ENCODE peak calls at places on chromosomes 3 and 15, in five cellular contexts. One of them, this sample, is unnamed.

GRCh38 chr3:54932606-54933005 is 4.7 kb upstream of the LRTM1 start:
- DNase-seq in tibial artery: no peak
- DNase-seq in endodermal cell: no peak
- DNase-seq in stomach: no peak
- DNase-seq in prostate gland: no peak
- DNase-seq in this sample: no peak

GRCh38 chr15:58467121-58467721 is 35.4 kb downstream of the LIPC start:
- DNase-seq in prostate gland: no peak
- DNase-seq in stomach: no peak
- DNase-seq in tibial artery: no peak
- DNase-seq in endodermal cell: no peak
- DNase-seq in this sample: no peak

GRCh38 chr15:66981746-66982145 is 83.7 kb upstream of the SMAD3 start:
- DNase-seq in tibial artery: no peak
- DNase-seq in prostate gland: no peak
- DNase-seq in endodermal cell: peak; percentile 55
- DNase-seq in stomach: no peak
- DNase-seq in this sample: no peak

GRCh38 chr3:154122096-154122911 is 1.1 kb downstream of the ARHGEF26 start:
- DNase-seq in prostate gland: peak; percentile 4
- DNase-seq in stomach: no peak
- DNase-seq in endodermal cell: peak; percentile 83
- DNase-seq in tibial artery: no peak
- DNase-seq in this sample: peak; percentile 18

GRCh38 chr3:72722930-72723726 is 125.1 kb downstream of the SHQ1 start:
- DNase-seq in prostate gland: peak; percentile 96
- DNase-seq in tibial artery: no peak
- DNase-seq in stomach: peak; percentile 38
- DNase-seq in endodermal cell: no peak
- DNase-seq in this sample: no peak

GRCh38 chr3:65052101-65052500 is 364.3 kb upstream of the ADAMTS9 start:
- DNase-seq in endodermal cell: no peak
- DNase-seq in stomach: no peak
- DNase-seq in tibial artery: no peak
- DNase-seq in prostate gland: no peak
- DNase-seq in this sample: no peak

GRCh38 chr15:72131922-72132321 is 13.7 kb downstream of the SENP8 start:
- DNase-seq in prostate gland: no peak
- DNase-seq in endodermal cell: no peak
- DNase-seq in stomach: no peak
- DNase-seq in tibial artery: no peak
- DNase-seq in this sample: no peak

GRCh38 chr15:40941078-40941527 is 12.0 kb downstream of the DLL4 start:
- DNase-seq in tibial artery: no peak
- DNase-seq in stomach: no peak
- DNase-seq in prostate gland: no peak
- DNase-seq in endodermal cell: no peak
- DNase-seq in this sample: no peak

GRCh38 chr3:136671921-136672320 is 80.3 kb downstream of the STAG1 start:
- DNase-seq in stomach: no peak
- DNase-seq in prostate gland: no peak
- DNase-seq in tibial artery: no peak
- DNase-seq in endodermal cell: no peak
- DNase-seq in this sample: no peak

GRCh38 chr3:136676009-136676408 is 76.2 kb downstream of the STAG1 start:
- DNase-seq in endodermal cell: no peak
- DNase-seq in stomach: no peak
- DNase-seq in tibial artery: no peak
- DNase-seq in prostate gland: no peak
- DNase-seq in this sample: no peak

GRCh38 chr3:136675150-136675858 is 76.9 kb downstream of the STAG1 start:
- DNase-seq in prostate gland: no peak
- DNase-seq in tibial artery: no peak
- DNase-seq in stomach: no peak
- DNase-seq in endodermal cell: no peak
- DNase-seq in this sample: no peak

GRCh38 chr3:136670166-136670565 is 82.0 kb downstream of the STAG1 start:
- DNase-seq in stomach: no peak
- DNase-seq in endodermal cell: no peak
- DNase-seq in tibial artery: no peak
- DNase-seq in prostate gland: no peak
- DNase-seq in this sample: no peak

DNA sequence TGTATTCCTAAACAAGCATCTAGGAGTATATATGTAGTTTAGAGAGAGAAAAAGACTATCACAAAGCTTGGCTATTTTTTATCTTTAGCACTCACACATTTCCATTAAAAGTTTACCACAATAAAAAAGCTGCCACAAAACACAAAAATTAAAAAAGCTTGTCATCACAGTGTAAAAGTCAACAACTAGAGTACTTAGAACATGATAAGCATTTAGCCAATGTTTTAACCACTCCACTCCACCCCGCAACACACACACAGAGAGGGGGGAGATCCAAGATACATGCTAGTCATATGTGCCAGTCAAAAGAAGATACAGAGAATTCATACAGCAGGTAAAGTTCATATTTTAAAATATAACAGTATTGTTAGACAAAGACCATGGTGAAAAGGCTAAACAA is 79.7 kb downstream of the STAG1 start:
- DNase-seq in tibial artery: no peak
- DNase-seq in stomach: no peak
- DNase-seq in endodermal cell: no peak
- DNase-seq in prostate gland: no peak
- DNase-seq in this sample: no peak
- H3K36me3 ChIP-seq in tibial artery: no peaks in the 10 kb centered on the region
- H3K36me3 ChIP-seq in stomach: no peaks in the 10 kb centered on the region
- H3K36me3 ChIP-seq in endodermal cell: no peaks in the 10 kb centered on the region
- H3K36me3 ChIP-seq in prostate gland: no peaks in the 10 kb centered on the region
- H3K36me3 ChIP-seq in this sample: no peaks in the 10 kb centered on the region

DNA sequence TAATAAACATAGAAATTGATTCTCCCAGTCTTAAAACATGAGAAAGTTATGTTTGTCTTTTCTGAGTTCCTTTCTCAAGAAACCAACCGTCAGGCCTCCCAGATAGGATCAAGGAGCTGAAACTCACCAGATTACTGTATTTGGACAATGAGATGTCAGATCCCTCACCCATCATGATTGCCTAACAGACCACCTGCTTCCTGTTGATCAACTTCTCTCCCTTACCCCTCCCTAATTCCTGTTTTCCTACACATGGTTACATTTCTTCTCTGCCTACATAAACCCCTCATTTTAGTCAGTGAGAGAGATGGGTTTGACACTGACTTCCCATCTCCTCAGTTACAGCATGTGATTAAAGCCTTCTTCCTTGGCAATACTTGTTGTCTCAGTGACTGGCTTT is 917.5 kb downstream of the FHIT start:
- DNase-seq in prostate gland: no peak
- DNase-seq in tibial artery: no peak
- DNase-seq in stomach: no peak
- DNase-seq in endodermal cell: no peak
- DNase-seq in this sample: no peak
- H3K36me3 ChIP-seq in prostate gland: no peaks in the 10 kb centered on the region
- H3K36me3 ChIP-seq in tibial artery: no peaks in the 10 kb centered on the region
- H3K36me3 ChIP-seq in stomach: no peaks in the 10 kb centered on the region
- H3K36me3 ChIP-seq in endodermal cell: no peaks in the 10 kb centered on the region
- H3K36me3 ChIP-seq in this sample: no peaks in the 10 kb centered on the region

GRCh38 chr15:90909976-90910375 is 6.9 kb downstream of the MAN2A2 start:
- DNase-seq in prostate gland: no peak
- DNase-seq in tibial artery: no peak
- DNase-seq in endodermal cell: no peak
- DNase-seq in stomach: no peak
- DNase-seq in this sample: no peak
- H3K36me3 ChIP-seq in prostate gland: peaks cover 42% of the 10 kb centered on the region
- H3K36me3 ChIP-seq in tibial artery: peaks cover 97% of the 10 kb centered on the region
- H3K36me3 ChIP-seq in endodermal cell: peaks cover 64% of the 10 kb centered on the region
- H3K36me3 ChIP-seq in stomach: peaks cover 100% of the 10 kb centered on the region
- H3K36me3 ChIP-seq in this sample: no peaks in the 10 kb centered on the region

GRCh38 chr3:45953536-45953935 is 10.3 kb downstream of the CXCR6 start:
- DNase-seq in prostate gland: no peak
- DNase-seq in tibial artery: no peak
- DNase-seq in endodermal cell: no peak
- DNase-seq in stomach: no peak
- DNase-seq in this sample: no peak

GRCh38 chr3:45954306-45954705 is 11.0 kb downstream of the CXCR6 start:
- DNase-seq in tibial artery: no peak
- DNase-seq in stomach: no peak
- DNase-seq in endodermal cell: no peak
- DNase-seq in prostate gland: no peak
- DNase-seq in this sample: no peak

GRCh38 chr3:45957606-45958005 is 14.3 kb downstream of the CXCR6 start:
- DNase-seq in tibial artery: no peak
- DNase-seq in stomach: no peak
- DNase-seq in prostate gland: no peak
- DNase-seq in endodermal cell: peak; percentile 13
- DNase-seq in this sample: no peak

GRCh38 chr3:45955706-45956105 is 12.4 kb downstream of the CXCR6 start:
- DNase-seq in endodermal cell: no peak
- DNase-seq in prostate gland: no peak
- DNase-seq in stomach: no peak
- DNase-seq in tibial artery: no peak
- DNase-seq in this sample: no peak

DNA sequence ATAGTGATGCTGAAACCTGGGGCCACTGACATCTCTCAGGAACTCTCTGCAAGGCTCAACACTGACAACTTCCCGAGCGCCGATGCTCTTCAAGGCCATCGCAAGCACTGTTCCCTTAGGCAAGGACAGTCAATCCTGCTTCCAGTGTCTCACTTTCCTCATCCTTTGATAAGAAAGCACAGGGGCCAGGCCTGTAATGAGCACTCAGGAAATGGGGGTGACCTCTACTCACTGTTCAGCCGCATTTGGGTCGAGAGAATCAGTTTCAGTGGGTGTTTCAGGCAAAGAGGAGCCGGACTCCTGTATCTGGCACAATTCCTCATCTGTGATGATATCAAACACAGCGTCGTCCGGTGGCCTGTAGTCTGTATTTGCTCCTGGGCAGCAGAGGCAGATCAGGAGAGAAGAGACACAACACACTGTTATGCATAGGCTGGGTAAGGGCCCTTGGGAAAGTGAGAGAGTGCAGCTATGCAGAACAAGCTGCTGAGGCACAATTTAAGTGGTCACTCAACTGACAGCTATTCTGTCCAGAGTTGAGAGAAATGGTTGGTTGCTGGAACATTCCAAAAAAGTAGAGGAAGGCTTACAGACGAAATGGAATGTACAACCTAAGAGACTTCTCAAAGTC is 11.9 kb downstream of the CXCR6 start:
- DNase-seq in stomach: no peak
- DNase-seq in prostate gland: no peak
- DNase-seq in tibial artery: no peak
- DNase-seq in endodermal cell: no peak
- DNase-seq in this sample: no peak
- H3K36me3 ChIP-seq in stomach: peaks cover 100% of the 10 kb centered on the region
- H3K36me3 ChIP-seq in prostate gland: peaks cover 36% of the 10 kb centered on the region
- H3K36me3 ChIP-seq in tibial artery: peaks cover 95% of the 10 kb centered on the region
- H3K36me3 ChIP-seq in endodermal cell: peaks cover 87% of the 10 kb centered on the region
- H3K36me3 ChIP-seq in this sample: no peaks in the 10 kb centered on the region

GRCh38 chr15:65901836-65902235 is 32.5 kb downstream of the RAB11A start:
- DNase-seq in endodermal cell: no peak
- DNase-seq in stomach: no peak
- DNase-seq in tibial artery: no peak
- DNase-seq in prostate gland: no peak
- DNase-seq in this sample: no peak
- H3K36me3 ChIP-seq in endodermal cell: peaks cover 86% of the 10 kb centered on the region
- H3K36me3 ChIP-seq in stomach: peaks cover 70% of the 10 kb centered on the region
- H3K36me3 ChIP-seq in tibial artery: peaks cover 70% of the 10 kb centered on the region
- H3K36me3 ChIP-seq in prostate gland: no peaks in the 10 kb centered on the region
- H3K36me3 ChIP-seq in this sample: no peaks in the 10 kb centered on the region

GRCh38 chr3:123295901-123296250 is 94.1 kb downstream of the SEC22A start:
- DNase-seq in prostate gland: no peak
- DNase-seq in stomach: no peak
- DNase-seq in tibial artery: peak; percentile 17
- DNase-seq in endodermal cell: no peak
- DNase-seq in this sample: no peak

GRCh38 chr3:123296261-123296660 is 94.5 kb downstream of the SEC22A start:
- DNase-seq in prostate gland: no peak
- DNase-seq in endodermal cell: no peak
- DNase-seq in stomach: no peak
- DNase-seq in tibial artery: peak; percentile 6
- DNase-seq in this sample: no peak

GRCh38 chr3:123295171-123295900 is 93.6 kb downstream of the SEC22A start:
- DNase-seq in tibial artery: no peak
- DNase-seq in endodermal cell: no peak
- DNase-seq in prostate gland: no peak
- DNase-seq in stomach: no peak
- DNase-seq in this sample: no peak

GRCh38 chr3:123292321-123293310 is 90.9 kb downstream of the SEC22A start:
- DNase-seq in tibial artery: no peak
- DNase-seq in endodermal cell: peak; percentile 80
- DNase-seq in stomach: peak; percentile 10
- DNase-seq in prostate gland: no peak
- DNase-seq in this sample: no peak

DNA sequence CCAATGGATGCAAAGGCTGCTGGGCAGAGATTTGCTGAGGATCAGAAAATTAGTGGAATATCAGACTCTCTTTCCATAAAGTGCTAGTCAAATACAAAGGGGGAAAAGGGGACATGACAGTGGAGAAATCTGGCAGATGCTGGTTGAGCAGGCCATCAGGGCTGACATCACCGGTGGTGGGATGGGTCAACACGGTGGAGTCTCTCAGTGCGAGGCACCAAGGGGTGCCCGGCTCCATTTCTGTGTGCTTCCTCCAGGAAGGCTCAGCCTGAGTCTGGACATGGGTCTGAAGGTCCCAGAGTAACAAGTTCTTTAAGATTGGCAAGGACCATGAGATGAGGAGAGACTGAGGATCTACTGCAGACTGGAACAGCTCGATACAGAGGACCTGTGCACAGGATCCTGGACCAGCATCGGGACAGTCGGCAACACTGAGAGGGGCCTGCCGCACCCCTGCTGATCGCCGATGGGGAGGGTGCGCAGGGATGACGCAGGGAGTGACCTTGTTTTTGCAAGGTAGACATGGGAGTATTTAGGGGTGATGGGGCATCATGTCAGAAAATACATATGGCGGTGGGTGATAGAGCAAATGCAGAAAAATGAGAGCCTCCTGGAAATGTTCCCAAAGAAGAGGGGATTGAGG is 92.7 kb downstream of the SEC22A start:
- DNase-seq in endodermal cell: no peak
- DNase-seq in tibial artery: no peak
- DNase-seq in prostate gland: no peak
- DNase-seq in stomach: no peak
- DNase-seq in this sample: no peak
- H3K36me3 ChIP-seq in endodermal cell: no peaks in the 10 kb centered on the region
- H3K36me3 ChIP-seq in tibial artery: peaks cover 90% of the 10 kb centered on the region
- H3K36me3 ChIP-seq in prostate gland: no peaks in the 10 kb centered on the region
- H3K36me3 ChIP-seq in stomach: peaks cover 77% of the 10 kb centered on the region
- H3K36me3 ChIP-seq in this sample: no peaks in the 10 kb centered on the region

This sample was measured in uterus.